ENCODE peak calls at places on chromosomes 1 and 21, in six cellular contexts. Y is HAP-1, P is GM12892, X is GM04503, E is NT2/D1, T is esophagus squamous epithelium. L is an unnamed sample.

GRCh38 chr1:185152187-185152767 is 4.5 kb downstream of the TRMT1L start:
- DNase-seq in Y (no peak), P (no peak), X (no peak), E (no peak), T (no peak), L (no peak)

GRCh38 chr1:96365596-96365995 is 356.0 kb upstream of the PTBP2 start:
- DNase-seq in Y (no peak), P (no peak), X (no peak), E (no peak), T (no peak), L (no peak)

GRCh38 chr21:46168238-46168637 is 12.9 kb upstream of the FTCD start:
- DNase-seq in Y (no peak), P (peak; percentile 2), X (no peak), E (no peak), T (no peak), L (no peak)

GRCh38 chr21:17501107-17502006 is 11.5 kb upstream of the CXADR start:
- DNase-seq in Y (peak; percentile 42), P (no peak), X (no peak), E (no peak), T (no peak), L (no peak)

GRCh38 chr1:11566042-11566825 is 87.3 kb downstream of the DISP3 start:
- DNase-seq in Y (no peak), P (no peak), X (no peak), E (no peak), T (no peak), L (no peak)

GRCh38 chr21:45228171-45228641 is 59.5 kb downstream of the POFUT2 start:
- DNase-seq in Y (no peak), P (no peak), X (peak; percentile 98), E (peak; percentile 54), T (no peak), L (peak; percentile 97)

GRCh38 chr1:186188736-186189135 is 186.3 kb downstream of the TPR start:
- DNase-seq in Y (no peak), P (no peak), X (no peak), E (no peak), T (no peak), L (no peak)

GRCh38 chr21:46605759-46606426 is 1.0 kb upstream of the S100B start:
- DNase-seq in Y (no peak), P (peak; percentile 53), X (no peak), E (no peak), T (no peak), L (no peak)

GRCh38 chr1:203202431-203203245 is 16.1 kb upstream of the CHI3L1 start:
- DNase-seq in Y (no peak), P (no peak), X (peak; percentile 87), E (no peak), T (no peak), L (peak; percentile 73)

GRCh38 chr1:157110003-157110402 is 10.4 kb upstream of the ETV3L start:
- DNase-seq in Y (no peak), P (no peak), X (no peak), E (no peak), T (no peak), L (no peak)